ENCODE peak calls at places on chromosome 2, in eight cellular contexts. V, N, E, B, X, U, C and F are unnamed samples.

GRCh38 chr2:234773764-234774409 is 177.9 kb upstream of the SH3BP4 start:
- DNase-seq in U (no peak), N (no peak), E (no peak), V (no peak), C (no peak), X (no peak), B (no peak), F (no peak)

GRCh38 chr2:30234180-30234971 is 3.0 kb downstream of the LBH start:
- DNase-seq in E (peak; percentile 63), V (peak; percentile 74), B (no peak), N (no peak), X (no peak), C (peak; percentile 42), U (no peak), F (no peak)

GRCh38 chr2:200342235-200342634 is 35.7 kb downstream of the SPATS2L start:
- DNase-seq in V (no peak), C (no peak), X (no peak), U (no peak), E (no peak), B (no peak), N (no peak), F (no peak)

GRCh38 chr2:20584637-20585321 is 66.1 kb downstream of the HS1BP3 start:
- DNase-seq in X (peak; percentile 97), E (peak; percentile 85), U (peak; percentile 87), B (no peak), N (peak; percentile 84), C (no peak), V (no peak), F (peak; percentile 66)

GRCh38 chr2:16151281-16151570 is 210.9 kb downstream of the MYCN start:
- DNase-seq in V (no peak), X (no peak), E (no peak), C (no peak), N (no peak), U (no peak), B (no peak), F (no peak)

GRCh38 chr2:218631837-218632236 is 24.1 kb downstream of the PLCD4 start:
- DNase-seq in C (no peak), N (no peak), B (no peak), E (no peak), V (no peak), X (no peak), U (no peak), F (no peak)

GRCh38 chr2:20446280-20446916 is 476 bp upstream of the RHOB start:
- DNase-seq in U (no peak), B (no peak), X (no peak), E (no peak), V (no peak), N (no peak), C (no peak), F (no peak)

GRCh38 chr2:150167711-150168110 is 319.8 kb downstream of the RND3 start:
- DNase-seq in B (no peak), N (no peak), V (peak; percentile 2), U (no peak), X (no peak), E (no peak), C (peak; percentile 17), F (no peak)

GRCh38 chr2:231162036-231162345 is 36.4 kb upstream of the ARMC9 start:
- DNase-seq in B (no peak), E (no peak), X (no peak), V (no peak), U (no peak), N (no peak), C (no peak), F (no peak)

GRCh38 chr2:199994296-199994695 is 38.9 kb downstream of the MAIP1 start:
- DNase-seq in B (no peak), U (no peak), X (no peak), V (no peak), N (no peak), C (no peak), E (no peak), F (no peak)

GRCh38 chr2:8500124-8501054 is 181.5 kb upstream of the ID2 start:
- DNase-seq in U (no peak), N (no peak), X (no peak), V (no peak), B (no peak), E (peak; percentile 50), C (no peak), F (no peak)

GRCh38 chr2:112880081-112880531 is 30.9 kb upstream of the IL37 start:
- DNase-seq in X (no peak), C (no peak), U (no peak), E (no peak), N (no peak), B (no peak), V (peak; percentile 17), F (no peak)

GRCh38 chr2:64470921-64471320 is 17.0 kb downstream of the LGALSL start:
- DNase-seq in B (no peak), U (no peak), V (no peak), C (no peak), X (no peak), E (peak; percentile 48), N (no peak), F (no peak)

GRCh38 chr2:208165059-208165458 is 1.7 kb upstream of the CRYGA start:
- DNase-seq in N (no peak), V (no peak), B (no peak), E (no peak), C (no peak), X (no peak), U (no peak), F (no peak)
- H3K4me3 ChIP-seq in N (no peak overlapping the region), V (no peak overlapping the region), B (no peak overlapping the region), E (no peak overlapping the region), C (no peak overlapping the region), X (no peak overlapping the region), U (no peak overlapping the region), F (no peak overlapping the region)

DNA sequence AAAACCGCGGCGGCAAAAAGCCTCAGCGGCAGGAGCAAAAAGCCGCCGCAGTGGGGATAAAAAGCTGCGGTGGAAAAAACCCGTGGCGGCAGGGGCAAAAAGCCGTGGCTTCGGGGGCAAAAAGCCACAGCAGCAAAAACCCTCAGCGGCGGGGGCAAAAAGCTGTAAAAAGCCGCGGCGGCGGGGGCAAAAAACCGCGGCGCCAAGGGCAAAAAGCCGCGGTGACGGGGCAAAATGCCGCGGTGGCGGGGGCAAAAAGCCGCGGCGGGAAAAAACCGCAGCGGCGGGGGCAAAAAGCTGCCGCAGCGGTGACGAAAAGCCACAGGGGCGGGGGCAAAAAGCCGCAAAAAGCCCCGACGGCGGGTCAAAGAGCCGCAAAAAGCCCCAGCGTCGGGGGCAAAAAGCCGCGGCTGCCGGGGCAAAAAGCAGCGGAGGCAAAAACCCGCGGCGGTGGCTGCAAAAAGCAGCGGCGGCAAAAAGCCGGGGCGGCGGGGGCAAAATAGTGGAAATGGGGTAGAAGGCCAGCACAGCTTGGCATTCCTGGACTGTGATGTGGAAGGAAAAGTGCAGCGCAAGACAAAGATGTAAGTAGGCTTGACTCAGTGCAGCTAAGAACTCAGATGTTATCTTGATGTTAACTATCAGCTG is 151.8 kb downstream of the ANKRD30BL start:
- DNase-seq in N (peak; percentile 1), V (no peak), E (no peak), X (no peak), C (no peak), U (no peak), B (no peak), F (no peak)
- H3K4me3 ChIP-seq in N (peak overlapping the region; percentile 37), V (no peak overlapping the region), E (no peak overlapping the region), X (peak overlapping the region; percentile 50), C (no peak overlapping the region), U (no peak overlapping the region), B (no peak overlapping the region), F (no peak overlapping the region)

DNA sequence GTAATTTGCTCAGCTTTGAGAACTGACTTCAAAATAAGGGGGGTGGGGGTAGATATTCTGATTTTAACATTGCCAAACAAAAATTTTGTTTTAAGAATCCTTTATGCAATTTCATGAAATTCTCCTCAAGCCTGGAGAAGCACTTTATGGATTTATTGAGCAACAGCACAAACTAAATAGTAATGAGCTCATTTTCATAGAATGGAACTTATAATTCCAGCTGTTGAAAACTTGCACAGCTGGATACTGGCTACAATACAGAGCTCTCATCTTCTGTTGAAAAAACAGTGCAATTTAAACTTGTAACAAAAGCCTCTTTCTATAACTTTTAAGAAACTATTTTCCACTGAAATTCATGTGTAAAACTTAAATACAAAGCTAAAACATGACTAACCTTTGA is 137.6 kb upstream of the FN1 start:
- DNase-seq in E (no peak), U (no peak), B (no peak), C (no peak), V (no peak), N (no peak), X (no peak), F (no peak)
- H3K4me3 ChIP-seq in E (no peak overlapping the region), U (no peak overlapping the region), B (no peak overlapping the region), C (no peak overlapping the region), V (no peak overlapping the region), N (no peak overlapping the region), X (no peak overlapping the region), F (no peak overlapping the region)

GRCh38 chr2:44940612-44941464 is 664 bp upstream of the SIX3 start:
- DNase-seq in C (no peak), U (no peak), E (no peak), V (no peak), N (no peak), X (no peak), B (no peak), F (no peak)

GRCh38 chr2:44937688-44938240 is 3.7 kb upstream of the SIX3 start:
- DNase-seq in E (no peak), B (no peak), N (no peak), U (peak; percentile 86), X (no peak), V (peak; percentile 31), C (no peak), F (peak; percentile 27)

GRCh38 chr2:44940053-44940494 is 1.4 kb upstream of the SIX3 start:
- DNase-seq in U (no peak), N (no peak), V (no peak), E (no peak), X (no peak), B (no peak), C (no peak), F (no peak)

GRCh38 chr2:44938287-44939073 is 3.0 kb upstream of the SIX3 start:
- DNase-seq in C (no peak), V (no peak), B (no peak), X (no peak), N (peak; percentile 52), U (no peak), E (peak; percentile 44), F (no peak)

DNA sequence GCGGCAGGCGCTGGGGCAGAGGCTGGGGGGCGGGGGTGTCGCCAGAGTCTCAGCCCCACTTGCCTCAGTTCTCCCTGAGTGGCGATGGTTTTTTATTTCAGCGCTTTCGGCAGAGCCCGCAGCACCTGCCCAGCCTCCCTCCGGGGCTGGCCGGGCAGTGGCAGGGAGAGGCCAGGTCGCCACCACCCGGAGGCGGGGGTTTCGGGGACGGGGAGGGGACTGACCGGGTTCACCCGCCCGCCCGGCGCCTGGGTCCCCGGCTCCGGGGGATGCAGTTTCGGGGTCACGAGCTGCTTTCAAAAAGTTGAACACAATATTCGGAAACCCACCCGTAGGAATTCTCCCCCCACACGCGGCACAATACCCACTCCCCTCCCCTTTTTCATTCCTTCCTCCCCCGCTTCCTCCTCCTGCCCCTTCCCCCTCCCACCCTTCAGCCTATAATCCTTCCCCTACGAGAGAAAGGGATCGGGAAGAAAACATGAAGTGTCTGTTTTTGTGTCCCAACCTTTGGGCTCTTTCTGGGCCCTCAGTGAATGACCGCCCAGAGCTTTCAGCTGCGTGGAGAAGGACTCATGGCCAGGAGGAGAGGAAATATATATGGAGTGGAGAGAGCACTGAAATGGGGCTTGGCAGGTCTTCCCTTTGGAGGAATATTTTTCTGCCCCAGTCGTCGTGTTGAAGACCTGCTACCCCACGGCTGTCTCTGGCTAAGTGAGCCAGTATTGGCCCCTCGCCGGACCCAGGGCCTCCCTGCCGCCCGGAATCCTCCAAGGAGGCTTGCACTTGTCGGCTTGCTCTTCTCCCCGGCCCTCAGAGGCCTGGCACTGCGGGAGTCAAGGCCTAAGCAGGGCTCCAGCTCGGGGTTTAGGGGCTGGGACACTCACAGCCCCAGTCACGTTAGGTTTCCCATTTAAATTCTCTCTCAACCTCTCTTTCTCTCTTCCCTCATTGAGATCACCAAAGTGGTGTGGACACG is 2.1 kb upstream of the SIX3 start:
- DNase-seq in X (no peak), B (no peak), E (peak; percentile 27), U (no peak), V (no peak), C (no peak), N (no peak), F (no peak)
- H3K4me3 ChIP-seq in X (no peak overlapping the region), B (no peak overlapping the region), E (peak overlapping the region; percentile 52), U (peak overlapping the region; percentile 20), V (no peak overlapping the region), C (no peak overlapping the region), N (peak overlapping the region; percentile 3), F (peak overlapping the region; percentile 20)